ENCODE peak calls at places on chromosomes 1 and 21, in six cellular contexts. X is stomach, R is hepatocyte, Z is heart left ventricle, C is neural progenitor cell, T is transverse colon. W is an unnamed sample.

GRCh38 chr1:228168563-228169270 is 3.1 kb downstream of the IBA57 start:
- DNase-seq in R (no peak), X (no peak), C (no peak), T (no peak), Z (no peak), W (no peak)

GRCh38 chr1:14613915-14614314 is 15.4 kb downstream of the KAZN start:
- DNase-seq in T (no peak), R (no peak), Z (no peak), X (no peak), C (no peak), W (no peak)

GRCh38 chr1:25183126-25183980 is 48.9 kb downstream of the SYF2 start:
- DNase-seq in X (peak; percentile 13), T (no peak), C (no peak), Z (no peak), R (no peak), W (no peak)

GRCh38 chr21:41112740-41113692 is 54.9 kb upstream of the BACE2 start:
- DNase-seq in T (no peak), Z (no peak), X (no peak), C (peak; percentile 36), R (peak; percentile 74), W (peak; percentile 60)

GRCh38 chr21:28705616-28706015 is 287.1 kb downstream of the LTN1 start:
- DNase-seq in R (no peak), T (no peak), C (no peak), X (no peak), Z (no peak), W (no peak)

GRCh38 chr1:28313710-28314510 is 14.9 kb upstream of the MED18 start:
- DNase-seq in R (peak; percentile 90), Z (peak; percentile 48), C (no peak), X (peak; percentile 73), T (peak; percentile 52), W (peak; percentile 65)

GRCh38 chr1:115710859-115711624 is 57.5 kb downstream of the CASQ2 start:
- DNase-seq in T (no peak), X (peak; percentile 42), C (no peak), R (peak; percentile 76), Z (no peak), W (no peak)

GRCh38 chr1:202106340-202107284 is 16.1 kb upstream of the GPR37L1 start:
- DNase-seq in R (peak; percentile 88), C (no peak), Z (peak; percentile 46), X (peak; percentile 88), T (peak; percentile 91), W (no peak)

GRCh38 chr1:30801826-30802198 is 44.2 kb upstream of the LAPTM5 start:
- DNase-seq in X (peak; percentile 89), C (peak; percentile 89), Z (peak; percentile 75), R (peak; percentile 87), T (peak; percentile 82), W (peak; percentile 48)

GRCh38 chr1:2817784-2818564 is 16.5 kb upstream of the TTC34 start:
- DNase-seq in X (no peak), R (no peak), Z (no peak), C (no peak), T (no peak), W (no peak)
- H3K9me3 ChIP-seq in X (peaks cover 7% of the 10 kb centered on the region), R (no peaks in the 10 kb centered on the region), Z (no peaks in the 10 kb centered on the region), C (no peaks in the 10 kb centered on the region), T (no peaks in the 10 kb centered on the region), W (peaks cover 4% of the 10 kb centered on the region)

DNA sequence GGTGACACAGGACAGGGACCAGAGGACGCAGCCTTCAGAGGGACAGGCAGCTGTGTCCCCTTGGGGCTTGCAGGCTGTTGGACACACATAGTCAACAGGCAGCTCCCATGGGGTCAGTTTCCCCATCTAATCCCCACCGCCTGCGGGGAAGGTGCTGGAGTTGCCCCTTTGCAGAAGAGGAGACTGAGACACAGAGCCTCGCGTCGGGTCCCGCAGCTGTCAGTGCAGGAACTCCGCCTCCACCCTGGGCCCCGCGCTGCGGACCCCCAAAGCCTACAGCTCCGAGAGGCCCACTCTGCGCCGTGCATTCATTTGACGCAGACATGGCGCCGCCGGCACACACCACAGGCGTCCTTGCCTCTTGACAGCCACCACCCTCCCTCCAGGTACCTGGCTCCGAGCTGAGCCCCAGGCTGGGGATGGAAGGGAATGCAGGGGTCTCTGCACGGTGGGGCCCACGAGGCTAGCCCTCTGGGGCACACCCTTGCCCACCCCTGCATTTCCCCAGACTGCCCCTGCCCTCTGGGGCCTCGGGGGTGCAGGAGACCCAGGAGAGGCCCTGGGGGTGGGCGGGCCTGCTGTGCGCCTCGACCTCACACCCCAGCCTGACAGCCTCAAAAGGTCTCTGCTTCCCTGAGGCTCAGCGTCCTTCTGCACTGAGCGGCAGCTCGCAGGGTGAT is 88.5 kb upstream of the ACTRT2 start:
- DNase-seq in T (no peak), X (no peak), Z (peak; percentile 11), C (no peak), R (no peak), W (no peak)
- H3K9me3 ChIP-seq in T (no peaks in the 10 kb centered on the region), X (no peaks in the 10 kb centered on the region), Z (no peaks in the 10 kb centered on the region), C (no peaks in the 10 kb centered on the region), R (no peaks in the 10 kb centered on the region), W (no peaks in the 10 kb centered on the region)

GRCh38 chr1:34796990-34797389 is 4.2 kb downstream of the GJA4 start:
- DNase-seq in Z (no peak), C (no peak), R (no peak), X (no peak), T (no peak), W (no peak)
- H3K9me3 ChIP-seq in Z (no peaks in the 10 kb centered on the region), C (no peaks in the 10 kb centered on the region), R (no peaks in the 10 kb centered on the region), X (no peaks in the 10 kb centered on the region), T (no peaks in the 10 kb centered on the region), W (no peaks in the 10 kb centered on the region)

GRCh38 chr1:5686925-5687706 is 305.1 kb downstream of the NPHP4 start:
- DNase-seq in T (no peak), X (no peak), C (no peak), Z (no peak), R (no peak), W (no peak)
- H3K9me3 ChIP-seq in T (no peaks in the 10 kb centered on the region), X (no peaks in the 10 kb centered on the region), C (no peaks in the 10 kb centered on the region), Z (no peaks in the 10 kb centered on the region), R (no peaks in the 10 kb centered on the region), W (no peaks in the 10 kb centered on the region)

GRCh38 chr1:235938714-235939487 is 72.2 kb upstream of the LYST start:
- DNase-seq in X (no peak), C (no peak), R (no peak), T (no peak), Z (no peak), W (no peak)
- H3K9me3 ChIP-seq in X (no peaks in the 10 kb centered on the region), C (no peaks in the 10 kb centered on the region), R (no peaks in the 10 kb centered on the region), T (no peaks in the 10 kb centered on the region), Z (no peaks in the 10 kb centered on the region), W (no peaks in the 10 kb centered on the region)

DNA sequence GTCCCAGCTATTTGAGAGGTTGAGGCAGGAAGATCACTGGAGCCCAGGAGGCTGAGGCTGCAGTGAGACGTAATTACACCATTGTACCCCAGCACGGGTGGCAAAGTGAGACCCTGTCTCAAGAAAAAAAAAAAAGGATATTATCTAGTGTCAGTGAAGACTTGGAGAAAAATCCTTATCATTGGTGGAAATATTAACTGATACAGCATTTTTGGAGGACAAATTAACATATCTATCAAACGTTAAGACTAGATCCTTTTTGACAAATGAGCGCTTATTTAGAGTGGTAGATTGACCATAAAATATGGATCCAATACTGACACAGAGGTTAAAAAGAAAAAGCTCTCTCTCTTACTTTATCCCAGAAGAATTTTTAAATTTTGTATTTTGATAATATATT is 35.2 kb upstream of the DYRK1A start:
- DNase-seq in R (no peak), C (no peak), T (no peak), X (no peak), Z (no peak), W (no peak)
- H3K9me3 ChIP-seq in R (no peaks in the 10 kb centered on the region), C (no peaks in the 10 kb centered on the region), T (no peaks in the 10 kb centered on the region), X (no peaks in the 10 kb centered on the region), Z (no peaks in the 10 kb centered on the region), W (no peaks in the 10 kb centered on the region)

DNA sequence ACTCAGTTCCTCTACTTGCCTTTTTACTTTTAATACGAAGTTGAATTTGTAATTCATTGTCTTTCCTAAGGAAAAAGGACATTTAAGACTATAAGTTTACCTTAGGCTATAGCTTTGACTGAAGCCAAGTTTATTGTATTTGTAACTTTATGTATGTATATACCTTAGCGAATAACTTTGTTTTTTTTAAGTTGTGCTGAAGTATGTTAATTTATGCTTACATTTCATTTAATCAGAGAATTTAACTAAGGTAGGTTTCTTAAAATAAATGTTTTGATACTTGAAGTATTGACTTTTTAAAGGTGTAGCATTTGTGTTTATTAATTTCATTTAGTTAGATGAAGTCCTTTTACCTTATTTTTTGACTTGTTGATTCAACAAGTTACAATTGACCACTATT is 55.2 kb upstream of the TPTE start:
- DNase-seq in C (no peak), T (no peak), X (no peak), R (no peak), Z (no peak), W (no peak)
- H3K9me3 ChIP-seq in C (peaks cover 70% of the 10 kb centered on the region), T (peaks cover 5% of the 10 kb centered on the region), X (peaks cover 34% of the 10 kb centered on the region), R (peaks cover 23% of the 10 kb centered on the region), Z (no peaks in the 10 kb centered on the region), W (no peaks in the 10 kb centered on the region)

GRCh38 chr21:9741343-9741742 is 780.0 kb upstream of the TPTE start:
- DNase-seq in X (no peak), T (no peak), Z (no peak), C (no peak), R (no peak), W (no peak)
- H3K9me3 ChIP-seq in X (peaks cover 70% of the 10 kb centered on the region), T (peaks cover 29% of the 10 kb centered on the region), Z (peaks cover 4% of the 10 kb centered on the region), C (peaks cover 67% of the 10 kb centered on the region), R (peaks cover 50% of the 10 kb centered on the region), W (peaks cover 2% of the 10 kb centered on the region)

DNA sequence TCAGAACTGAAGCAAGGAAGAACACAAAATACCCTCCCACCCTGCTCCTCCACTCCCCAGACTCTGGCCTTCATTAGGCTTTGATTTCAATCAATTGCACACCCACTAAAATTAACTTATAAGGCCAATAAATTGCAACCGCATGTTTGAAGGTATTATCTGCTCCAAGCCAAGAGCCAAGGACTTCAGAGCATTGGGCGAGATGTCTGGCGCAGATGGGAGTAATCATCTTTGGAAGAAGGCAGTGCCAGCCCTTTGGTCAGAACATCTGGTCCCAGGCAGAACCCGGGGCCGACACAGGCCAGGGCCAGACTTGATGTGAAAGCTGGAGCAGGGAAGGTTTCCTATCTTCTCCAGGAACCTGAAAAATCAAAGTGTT is 60.0 kb downstream of the SLC66A1 start:
- DNase-seq in X (no peak), R (no peak), C (no peak), T (no peak), Z (no peak), W (no peak)
- H3K9me3 ChIP-seq in X (no peaks in the 10 kb centered on the region), R (no peaks in the 10 kb centered on the region), C (no peaks in the 10 kb centered on the region), T (no peaks in the 10 kb centered on the region), Z (no peaks in the 10 kb centered on the region), W (no peaks in the 10 kb centered on the region)

DNA sequence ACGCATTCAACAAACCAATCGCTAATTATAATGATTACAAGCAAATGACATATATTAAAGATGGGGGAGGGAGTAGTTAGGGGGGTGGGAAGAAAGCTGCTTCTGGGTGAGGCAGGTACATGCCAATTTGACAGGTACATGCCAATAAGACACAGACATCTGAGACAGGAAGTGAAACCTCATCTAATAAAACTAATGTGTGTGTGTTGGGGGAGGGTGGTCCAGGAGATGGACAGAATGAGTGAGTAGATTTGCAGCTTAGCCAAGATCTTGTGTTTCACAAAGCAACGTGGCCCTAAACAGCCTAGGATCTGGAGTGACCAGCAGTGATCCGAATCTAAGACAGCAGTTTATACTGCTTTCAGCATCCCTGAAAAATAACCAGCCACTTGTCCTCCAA is 10.8 kb downstream of the CFAP45 start:
- DNase-seq in Z (no peak), R (no peak), T (no peak), C (no peak), X (no peak), W (no peak)
- H3K9me3 ChIP-seq in Z (no peaks in the 10 kb centered on the region), R (no peaks in the 10 kb centered on the region), T (no peaks in the 10 kb centered on the region), C (no peaks in the 10 kb centered on the region), X (no peaks in the 10 kb centered on the region), W (no peaks in the 10 kb centered on the region)